ENCODE peak calls at places on chromosomes 1 and 21, in four cellular contexts. B, W, Q and X are unnamed samples. For H3K9me3, the result is how much of the 10 kb centered on the place peaks cover.

GRCh38 chr1:111747282-111747734 is 8.1 kb upstream of the INKA2 start:
- DNase-seq in B (peak), W (no peak), Q (no peak), X (peak)

GRCh38 chr1:172547071-172547470 is 14.1 kb downstream of the SUCO start:
- DNase-seq in B (peak), W (no peak), Q (no peak), X (no peak)

GRCh38 chr1:184567648-184568047 is 180.8 kb downstream of the C1orf21 start:
- DNase-seq in B (no peak), W (no peak), Q (no peak), X (no peak)

GRCh38 chr21:42009831-42010506 is at the start of gene ZBTB21:
- DNase-seq in B (peak), W (peak), Q (peak), X (peak)

GRCh38 chr1:11784256-11784992 is 21.3 kb downstream of the MTHFR start:
- DNase-seq in B (no peak), W (no peak), Q (no peak), X (no peak)

GRCh38 chr1:53621144-53621543 is 117.8 kb downstream of the GLIS1 start:
- DNase-seq in B (no peak), W (no peak), Q (no peak), X (no peak)

GRCh38 chr1:166156674-166157073 is 10.1 kb downstream of the FAM78B start:
- DNase-seq in B (no peak), W (no peak), Q (no peak), X (peak)

GRCh38 chr1:17060129-17060868 is 6.5 kb upstream of the SDHB start:
- DNase-seq in B (no peak), W (no peak), Q (no peak), X (no peak)

GRCh38 chr1:39154553-39155361 is 49.7 kb upstream of the MACF1 start:
- DNase-seq in B (peak), W (no peak), Q (no peak), X (no peak)

GRCh38 chr21:34968414-34969333 is 80.4 kb downstream of the RUNX1 start:
- DNase-seq in B (no peak), W (no peak), Q (no peak), X (no peak)

GRCh38 chr1:244757091-244757939 is 78.1 kb upstream of the COX20 start:
- DNase-seq in B (peak), W (no peak), Q (no peak), X (no peak)

GRCh38 chr1:50272923-50273322 is 150.3 kb downstream of the DMRTA2 start:
- DNase-seq in B (no peak), W (no peak), Q (no peak), X (no peak)

GRCh38 chr1:45097944-45098343 is 85.9 kb downstream of the UROD start:
- DNase-seq in B (no peak), W (no peak), Q (no peak), X (no peak)

GRCh38 chr1:2346691-2347408 is 44.5 kb downstream of the MORN1 start:
- DNase-seq in B (no peak), W (no peak), Q (no peak), X (no peak)

GRCh38 chr1:117673405-117673804 is 67.6 kb downstream of the TENT5C start:
- DNase-seq in B (no peak), W (no peak), Q (no peak), X (no peak)

GRCh38 chr1:150152772-150153461 is 3.2 kb downstream of the PLEKHO1 start:
- DNase-seq in B (peak), W (no peak), Q (no peak), X (peak)

GRCh38 chr1:68954841-68955240 is 458.0 kb upstream of the DEPDC1 start:
- DNase-seq in B (no peak), W (no peak), Q (no peak), X (no peak)

GRCh38 chr21:42025392-42026071 is 15.4 kb upstream of the ZBTB21 start:
- DNase-seq in B (no peak), W (no peak), Q (no peak), X (no peak)

GRCh38 chr1:98737835-98738234 is 76.3 kb downstream of the SNX7 start:
- DNase-seq in B (no peak), W (no peak), Q (no peak), X (no peak)

GRCh38 chr1:167659440-167659839 is 29.4 kb downstream of the RCSD1 start:
- DNase-seq in B (peak), W (no peak), Q (no peak), X (no peak)

GRCh38 chr1:169610110-169610509 is 19.8 kb downstream of the SELP start:
- DNase-seq in B (peak), W (no peak), Q (no peak), X (no peak)

GRCh38 chr1:175520186-175520585 is 223.2 kb downstream of the TNR start:
- DNase-seq in B (peak), W (no peak), Q (no peak), X (no peak)

GRCh38 chr1:56977910-56978309 is 12.1 kb upstream of the C8B start:
- DNase-seq in B (no peak), W (no peak), Q (no peak), X (no peak)

GRCh38 chr1:8603220-8603616 is 214.2 kb downstream of the RERE start:
- DNase-seq in B (peak), W (no peak), Q (no peak), X (no peak)

DNA sequence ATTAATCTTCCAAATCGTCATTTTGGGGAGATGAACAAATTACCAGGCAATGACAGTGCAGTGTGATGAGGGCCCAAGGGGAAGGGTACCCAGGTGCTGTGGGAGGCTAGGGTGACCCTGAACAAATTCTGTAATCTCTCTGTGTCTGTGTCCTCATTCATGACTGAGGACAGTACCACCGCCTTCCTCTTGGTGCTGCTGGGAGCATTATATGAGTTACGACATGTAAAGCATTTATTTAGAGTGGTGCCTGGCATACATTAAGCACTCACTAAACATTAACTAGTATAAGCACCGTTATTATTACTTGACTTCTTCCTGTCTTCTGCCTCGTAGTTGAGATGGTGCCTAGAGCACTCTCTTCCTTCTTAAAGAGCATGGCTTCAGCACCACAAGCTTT is 468.2 kb upstream of the VAMP3 start:
- DNase-seq in B (no peak), W (no peak), Q (no peak), X (no peak)
- TF ChIP-seq CTCF in B (no peak), W (no peak), Q (no peak), X (no peak)

DNA sequence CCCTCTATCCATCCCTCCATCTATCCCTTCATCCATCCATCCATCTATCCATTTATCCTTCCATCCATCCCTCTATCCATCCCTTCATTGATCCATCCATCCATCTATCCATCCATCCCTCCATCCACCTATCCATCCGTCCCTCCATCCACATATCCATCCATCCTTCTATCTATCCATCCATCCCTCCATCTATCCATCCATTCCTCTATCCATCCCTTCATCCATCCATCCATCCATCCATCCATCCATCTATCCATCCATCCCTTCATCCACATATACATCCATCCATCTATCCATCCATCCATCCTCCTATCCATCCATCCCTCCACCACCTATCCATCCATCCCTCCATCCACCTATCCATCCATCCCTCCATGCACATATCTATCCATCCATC is 23.6 kb downstream of the MATN1 start:
- DNase-seq in B (no peak), W (no peak), Q (no peak), X (no peak)
- H3K9me3 ChIP-seq in B (under half), W (under half), Q (under half), X (under half)

DNA sequence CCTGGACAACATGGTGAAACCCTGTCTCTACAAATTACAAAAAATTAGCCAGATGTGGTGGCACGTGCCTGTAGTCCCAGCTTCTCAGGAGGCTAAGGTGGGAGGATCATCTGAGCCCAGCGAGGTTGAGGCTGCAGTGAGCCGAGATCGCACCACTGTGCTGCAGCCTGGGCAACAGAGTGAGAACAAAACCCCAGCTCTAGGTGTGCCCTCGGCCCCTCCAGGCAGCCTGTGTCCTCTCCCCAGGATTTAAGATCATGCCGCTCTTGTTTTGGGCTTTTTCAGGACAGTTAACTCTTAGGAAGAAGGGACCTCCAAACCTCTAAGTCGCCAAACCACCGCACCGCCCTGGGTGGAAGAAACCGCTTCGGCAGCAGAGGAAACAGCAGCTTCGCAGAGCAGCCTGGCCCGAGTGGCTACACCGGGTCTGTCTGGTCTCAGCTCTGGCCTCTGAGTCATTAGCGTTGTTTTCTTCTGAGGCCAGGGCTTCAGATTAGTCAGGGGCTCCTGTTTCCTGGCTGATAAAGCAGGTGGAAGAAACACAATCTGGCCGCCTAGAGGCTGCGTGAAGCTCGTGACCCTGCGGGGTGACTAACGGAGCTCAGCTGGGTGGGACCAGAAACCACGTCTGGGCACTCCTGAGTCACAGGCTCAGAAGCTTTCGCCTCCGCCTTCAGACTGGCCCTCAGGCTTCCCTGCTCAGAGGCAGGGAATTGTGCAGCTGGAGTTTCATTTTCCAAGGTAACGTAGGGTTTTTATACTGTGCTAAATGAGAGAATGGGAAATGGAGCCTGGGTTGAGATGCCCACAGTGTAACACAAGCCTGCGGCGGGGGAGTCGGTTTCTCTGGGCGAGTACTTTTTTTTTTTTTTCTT is 44.7 kb downstream of the CHAF1B start:
- DNase-seq in B (peak), W (peak), Q (peak), X (peak)
- TF ChIP-seq CTCF in B (no peak), W (no peak), Q (peak), X (no peak)

DNA sequence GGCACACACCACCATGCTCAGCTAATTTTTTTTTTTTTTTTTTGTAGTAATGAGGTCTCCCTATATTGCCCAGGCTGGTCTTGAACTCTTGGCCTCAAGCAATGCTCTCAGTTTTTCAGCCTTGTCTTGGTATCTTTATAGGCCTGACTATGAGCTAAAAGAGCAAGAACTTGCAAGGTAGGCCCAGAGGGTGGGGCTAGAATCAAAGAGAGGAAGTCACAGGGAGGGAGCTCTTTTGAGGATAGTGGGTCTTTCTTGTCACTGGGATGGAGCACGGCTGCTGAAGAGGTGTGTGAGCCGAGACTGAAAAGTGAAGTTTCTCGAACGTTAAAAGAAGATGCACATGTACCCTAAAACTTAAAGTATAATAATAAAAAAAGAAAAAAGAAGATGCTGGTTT is 260.0 kb upstream of the BEND5 start:
- DNase-seq in B (no peak), W (no peak), Q (no peak), X (no peak)
- H3K9me3 ChIP-seq in B (under half), W (under half), Q (under half), X (under half)

GRCh38 chr21:30257773-30258172 is 25.0 kb downstream of the KRTAP24-1 start:
- DNase-seq in B (no peak), W (no peak), Q (no peak), X (no peak)
- TF ChIP-seq CTCF in B (no peak), W (no peak), Q (no peak), X (no peak)